ENCODE peak calls at places on chromosomes 11 and 22, in eight cellular contexts. H is dermis blood vessel endothelial cell; X is stimulated activated CD8-positive, alpha-beta memory T cell treated with anti-CD3 and anti-CD28 coated beads, Interleukin-4, amount 100 ng/mL, for 1 hour; M is thyroid gland; J is Calu3; K is SK-MEL-5; V is GM03348; E is NCI-H2029 treated with DMSO at 0.1 percent for 48 hours. Y is an unnamed sample.

GRCh38 chr11:19633276-19633675 is 79.4 kb upstream of the NAV2 start:
- DNase-seq in H (no peak), X (no peak), M (peak), J (no peak), K (no peak), V (peak), E (no peak), Y (no peak)

GRCh38 chr22:39664485-39665200 is 94.1 kb downstream of the CACNA1I start:
- DNase-seq in H (no peak), X (no peak), M (no peak), J (no peak), K (peak), V (no peak), E (no peak), Y (no peak)

GRCh38 chr11:2742201-2742600 is 42.4 kb upstream of the KCNQ1OT1 start:
- DNase-seq in H (no peak), X (no peak), M (no peak), J (no peak), K (no peak), V (no peak), E (no peak), Y (no peak)

GRCh38 chr11:64334764-64335741 is 5.0 kb upstream of the CCDC88B start:
- DNase-seq in H (peak), X (no peak), M (peak), J (peak), K (no peak), V (peak), E (no peak), Y (peak)

GRCh38 chr11:96098511-96099241 is 174.8 kb upstream of the MTMR2 start:
- DNase-seq in H (no peak), X (no peak), M (peak), J (peak), K (peak), V (peak), E (no peak), Y (no peak)

GRCh38 chr11:9802291-9802861 is 138.5 kb downstream of the SWAP70 start:
- DNase-seq in H (no peak), X (no peak), M (no peak), J (no peak), K (peak), V (peak), E (no peak), Y (no peak)

GRCh38 chr11:86948733-86949132 is 6.5 kb downstream of the FZD4 start:
- DNase-seq in H (no peak), X (no peak), M (no peak), J (no peak), K (no peak), V (no peak), E (no peak), Y (no peak)

GRCh38 chr22:44108076-44108475 is 72.6 kb upstream of the PARVG start:
- DNase-seq in H (no peak), X (no peak), M (no peak), J (no peak), K (no peak), V (no peak), E (no peak), Y (no peak)

GRCh38 chr11:116980136-116980793 is 118.0 kb downstream of the SIK3 start:
- DNase-seq in H (no peak), X (no peak), M (peak), J (no peak), K (no peak), V (no peak), E (no peak), Y (no peak)

GRCh38 chr11:3158821-3159220 is 6.3 kb downstream of the OSBPL5 start:
- DNase-seq in H (no peak), X (no peak), M (no peak), J (no peak), K (no peak), V (no peak), E (no peak), Y (no peak)

GRCh38 chr11:45331839-45332485 is 45.8 kb upstream of the SYT13 start:
- DNase-seq in H (no peak), X (no peak), M (no peak), J (no peak), K (no peak), V (no peak), E (no peak), Y (no peak)

GRCh38 chr22:17035246-17035645 is 27.2 kb upstream of the GAB4 start:
- DNase-seq in H (no peak), X (no peak), M (peak), J (no peak), K (peak), V (no peak), E (peak), Y (no peak)

GRCh38 chr11:57786436-57786835 is 24.8 kb downstream of the CTNND1 start:
- DNase-seq in H (no peak), X (no peak), M (no peak), J (no peak), K (no peak), V (no peak), E (no peak), Y (no peak)

GRCh38 chr11:17388609-17389204 is at the start of gene KCNJ11:
- DNase-seq in H (no peak), X (no peak), M (peak), J (peak), K (no peak), V (no peak), E (no peak), Y (no peak)

GRCh38 chr11:47394322-47395224 is 13.8 kb upstream of the SLC39A13 start:
- DNase-seq in H (peak), X (no peak), M (no peak), J (no peak), K (no peak), V (no peak), E (no peak), Y (no peak)

GRCh38 chr22:40376149-40376548 is 5.8 kb downstream of the SGSM3 start:
- DNase-seq in H (no peak), X (no peak), M (peak), J (no peak), K (no peak), V (no peak), E (no peak), Y (no peak)

GRCh38 chr11:24635588-24636290 is 138.9 kb downstream of the LUZP2 start:
- DNase-seq in H (no peak), X (no peak), M (no peak), J (no peak), K (no peak), V (no peak), E (no peak), Y (no peak)

GRCh38 chr11:100585728-100586127 is 101.4 kb upstream of the ARHGAP42 start:
- DNase-seq in H (no peak), X (no peak), M (no peak), J (no peak), K (no peak), V (no peak), E (no peak), Y (no peak)

GRCh38 chr11:117911694-117912093 is 17.5 kb downstream of the TMPRSS13 start:
- DNase-seq in H (no peak), X (no peak), M (no peak), J (no peak), K (no peak), V (no peak), E (no peak), Y (no peak)

GRCh38 chr11:124115782-124116616 is 749 bp downstream of the VWA5A start:
- DNase-seq in H (peak), X (no peak), M (peak), J (no peak), K (no peak), V (peak), E (no peak), Y (no peak)

GRCh38 chr11:65589444-65590239 is 6.0 kb downstream of the KCNK7 start:
- DNase-seq in H (no peak), X (no peak), M (no peak), J (no peak), K (no peak), V (no peak), E (no peak), Y (no peak)

GRCh38 chr11:75428301-75428724 is 4.7 kb downstream of the KLHL35 start:
- DNase-seq in H (peak), X (peak), M (peak), J (peak), K (no peak), V (peak), E (peak), Y (no peak)

GRCh38 chr22:21759133-21759532 is 23.5 kb upstream of the YPEL1 start:
- DNase-seq in H (no peak), X (no peak), M (no peak), J (no peak), K (no peak), V (no peak), E (no peak), Y (no peak)

GRCh38 chr11:114246321-114247069 is 49.7 kb upstream of the NNMT start:
- DNase-seq in H (no peak), X (no peak), M (no peak), J (no peak), K (no peak), V (no peak), E (no peak), Y (no peak)

GRCh38 chr11:61035086-61035835 is 63.8 kb downstream of the CD6 start:
- DNase-seq in H (no peak), X (no peak), M (no peak), J (no peak), K (no peak), V (no peak), E (no peak), Y (no peak)

GRCh38 chr22:19111140-19111539 is 11.1 kb downstream of the DGCR2 start:
- DNase-seq in H (no peak), X (no peak), M (no peak), J (no peak), K (no peak), V (no peak), E (no peak), Y (no peak)

GRCh38 chr11:61139391-61139790 is 21.8 kb downstream of the VPS37C start:
- DNase-seq in H (no peak), X (no peak), M (no peak), J (no peak), K (no peak), V (no peak), E (no peak), Y (no peak)

GRCh38 chr11:35990816-35991215 is 47.0 kb downstream of the LDLRAD3 start:
- DNase-seq in H (no peak), X (no peak), M (no peak), J (no peak), K (peak), V (no peak), E (no peak), Y (no peak)

GRCh38 chr11:96019810-96020747 is 96.2 kb upstream of the MTMR2 start:
- DNase-seq in H (no peak), X (no peak), M (no peak), J (no peak), K (no peak), V (no peak), E (no peak), Y (no peak)

GRCh38 chr22:43148581-43148980 is 2.8 kb upstream of the TSPO start:
- DNase-seq in H (no peak), X (no peak), M (no peak), J (no peak), K (no peak), V (no peak), E (no peak), Y (no peak)

GRCh38 chr11:46913484-46913883 is 4.9 kb downstream of the LRP4 start:
- DNase-seq in H (no peak), X (no peak), M (no peak), J (no peak), K (no peak), V (no peak), E (no peak), Y (no peak)

Y was measured in HCT116.